ENCODE peak calls at places on chromosomes 11 and 22, in ten cellular contexts. One of them, this sample, is unnamed.
A peak's percentile ranks its signal among the peaks of the same experiment; 100 is the strongest.

GRCh38 chr11:109677240-109677639 is 255.2 kb downstream of the C11orf87 start:
- DNase-seq in cardiac muscle cell: no peak
- DNase-seq in stimulated activated CD4-positive, alpha-beta T cell treated with anti-CD3 and anti-CD28 coated beads, TNF-alpha, amount 100 ng/mL, for 48 hours: no peak
- DNase-seq in stimulated activated CD8-positive, alpha-beta memory T cell treated with anti-CD3 and anti-CD28 coated beads, Interleukin-2, amount 100 ng/mL, for 48 hours: no peak
- DNase-seq in A549: no peak
- DNase-seq in right cardiac atrium: no peak
- DNase-seq in activated naive CD4-positive, alpha-beta T cell treated with anti-CD3 and anti-CD28 coated beads for 36 hours: no peak
- DNase-seq in lower leg skin: no peak
- DNase-seq in activated T-cell treated with anti-CD3 and anti-CD28 coated beads, Interleukin-2, amount 50 U/mL, for 48 hours: no peak
- DNase-seq in AG10803: no peak
- DNase-seq in this sample: no peak

GRCh38 chr11:17432041-17432440 is 43.6 kb upstream of the KCNJ11 start:
- DNase-seq in cardiac muscle cell: no peak
- DNase-seq in stimulated activated CD4-positive, alpha-beta T cell treated with anti-CD3 and anti-CD28 coated beads, TNF-alpha, amount 100 ng/mL, for 48 hours: no peak
- DNase-seq in stimulated activated CD8-positive, alpha-beta memory T cell treated with anti-CD3 and anti-CD28 coated beads, Interleukin-2, amount 100 ng/mL, for 48 hours: no peak
- DNase-seq in A549: no peak
- DNase-seq in right cardiac atrium: no peak
- DNase-seq in activated naive CD4-positive, alpha-beta T cell treated with anti-CD3 and anti-CD28 coated beads for 36 hours: no peak
- DNase-seq in lower leg skin: no peak
- DNase-seq in activated T-cell treated with anti-CD3 and anti-CD28 coated beads, Interleukin-2, amount 50 U/mL, for 48 hours: no peak
- DNase-seq in AG10803: no peak
- DNase-seq in this sample: no peak

GRCh38 chr11:13366266-13367026 is 88.9 kb downstream of the BMAL1 start:
- DNase-seq in cardiac muscle cell: no peak
- DNase-seq in stimulated activated CD4-positive, alpha-beta T cell treated with anti-CD3 and anti-CD28 coated beads, TNF-alpha, amount 100 ng/mL, for 48 hours: no peak
- DNase-seq in stimulated activated CD8-positive, alpha-beta memory T cell treated with anti-CD3 and anti-CD28 coated beads, Interleukin-2, amount 100 ng/mL, for 48 hours: no peak
- DNase-seq in A549: no peak
- DNase-seq in right cardiac atrium: no peak
- DNase-seq in activated naive CD4-positive, alpha-beta T cell treated with anti-CD3 and anti-CD28 coated beads for 36 hours: no peak
- DNase-seq in lower leg skin: no peak
- DNase-seq in activated T-cell treated with anti-CD3 and anti-CD28 coated beads, Interleukin-2, amount 50 U/mL, for 48 hours: no peak
- DNase-seq in AG10803: no peak
- DNase-seq in this sample: no peak

GRCh38 chr11:11724994-11725393 is 103.2 kb upstream of the GALNT18 start:
- DNase-seq in cardiac muscle cell: no peak
- DNase-seq in stimulated activated CD4-positive, alpha-beta T cell treated with anti-CD3 and anti-CD28 coated beads, TNF-alpha, amount 100 ng/mL, for 48 hours: no peak
- DNase-seq in stimulated activated CD8-positive, alpha-beta memory T cell treated with anti-CD3 and anti-CD28 coated beads, Interleukin-2, amount 100 ng/mL, for 48 hours: no peak
- DNase-seq in A549: no peak
- DNase-seq in right cardiac atrium: no peak
- DNase-seq in activated naive CD4-positive, alpha-beta T cell treated with anti-CD3 and anti-CD28 coated beads for 36 hours: no peak
- DNase-seq in lower leg skin: no peak
- DNase-seq in activated T-cell treated with anti-CD3 and anti-CD28 coated beads, Interleukin-2, amount 50 U/mL, for 48 hours: no peak
- DNase-seq in AG10803: no peak
- DNase-seq in this sample: no peak

GRCh38 chr11:84498016-84498415 is 1129.1 kb downstream of the DLG2 start:
- DNase-seq in cardiac muscle cell: peak; percentile 89
- DNase-seq in stimulated activated CD4-positive, alpha-beta T cell treated with anti-CD3 and anti-CD28 coated beads, TNF-alpha, amount 100 ng/mL, for 48 hours: no peak
- DNase-seq in stimulated activated CD8-positive, alpha-beta memory T cell treated with anti-CD3 and anti-CD28 coated beads, Interleukin-2, amount 100 ng/mL, for 48 hours: no peak
- DNase-seq in A549: no peak
- DNase-seq in right cardiac atrium: peak; percentile 74
- DNase-seq in activated naive CD4-positive, alpha-beta T cell treated with anti-CD3 and anti-CD28 coated beads for 36 hours: no peak
- DNase-seq in lower leg skin: no peak
- DNase-seq in activated T-cell treated with anti-CD3 and anti-CD28 coated beads, Interleukin-2, amount 50 U/mL, for 48 hours: no peak
- DNase-seq in AG10803: peak; percentile 70
- DNase-seq in this sample: no peak

GRCh38 chr22:20056696-20057386 is 23.2 kb upstream of the DGCR8 start:
- DNase-seq in cardiac muscle cell: no peak
- DNase-seq in stimulated activated CD4-positive, alpha-beta T cell treated with anti-CD3 and anti-CD28 coated beads, TNF-alpha, amount 100 ng/mL, for 48 hours: no peak
- DNase-seq in stimulated activated CD8-positive, alpha-beta memory T cell treated with anti-CD3 and anti-CD28 coated beads, Interleukin-2, amount 100 ng/mL, for 48 hours: no peak
- DNase-seq in A549: no peak
- DNase-seq in right cardiac atrium: no peak
- DNase-seq in activated naive CD4-positive, alpha-beta T cell treated with anti-CD3 and anti-CD28 coated beads for 36 hours: no peak
- DNase-seq in lower leg skin: no peak
- DNase-seq in activated T-cell treated with anti-CD3 and anti-CD28 coated beads, Interleukin-2, amount 50 U/mL, for 48 hours: no peak
- DNase-seq in AG10803: no peak
- DNase-seq in this sample: no peak

GRCh38 chr11:2700415-2701211 is 819 bp upstream of the KCNQ1OT1 start:
- DNase-seq in cardiac muscle cell: peak; percentile 31
- DNase-seq in stimulated activated CD4-positive, alpha-beta T cell treated with anti-CD3 and anti-CD28 coated beads, TNF-alpha, amount 100 ng/mL, for 48 hours: no peak
- DNase-seq in stimulated activated CD8-positive, alpha-beta memory T cell treated with anti-CD3 and anti-CD28 coated beads, Interleukin-2, amount 100 ng/mL, for 48 hours: peak; percentile 26
- DNase-seq in A549: peak; percentile 52
- DNase-seq in right cardiac atrium: peak; percentile 92
- DNase-seq in activated naive CD4-positive, alpha-beta T cell treated with anti-CD3 and anti-CD28 coated beads for 36 hours: peak; percentile 37
- DNase-seq in lower leg skin: peak; percentile 91
- DNase-seq in activated T-cell treated with anti-CD3 and anti-CD28 coated beads, Interleukin-2, amount 50 U/mL, for 48 hours: peak; percentile 55
- DNase-seq in AG10803: peak; percentile 26
- DNase-seq in this sample: no peak

GRCh38 chr11:85759915-85760314 is 51.0 kb downstream of the SYTL2 start:
- DNase-seq in cardiac muscle cell: peak; percentile 72
- DNase-seq in stimulated activated CD4-positive, alpha-beta T cell treated with anti-CD3 and anti-CD28 coated beads, TNF-alpha, amount 100 ng/mL, for 48 hours: no peak
- DNase-seq in stimulated activated CD8-positive, alpha-beta memory T cell treated with anti-CD3 and anti-CD28 coated beads, Interleukin-2, amount 100 ng/mL, for 48 hours: no peak
- DNase-seq in A549: peak; percentile 61
- DNase-seq in right cardiac atrium: no peak
- DNase-seq in activated naive CD4-positive, alpha-beta T cell treated with anti-CD3 and anti-CD28 coated beads for 36 hours: no peak
- DNase-seq in lower leg skin: no peak
- DNase-seq in activated T-cell treated with anti-CD3 and anti-CD28 coated beads, Interleukin-2, amount 50 U/mL, for 48 hours: no peak
- DNase-seq in AG10803: peak; percentile 93
- DNase-seq in this sample: no peak